ENCODE peak calls at places on chromosomes 1 and 21, in nine cellular contexts. W is HCT116; J is keratinocyte; P is mammary epithelial cell; B is left ventricle myocardium inferior; S is fibroblast of lung; K is CD8-positive, alpha-beta T cell; C is OCI-LY7; N is pancreas. A is an unnamed sample.

GRCh38 chr1:75085931-75086330 is 48.3 kb upstream of the LHX8 start:
- DNase-seq in J (no peak), K (no peak), W (no peak), C (no peak), P (no peak), B (no peak), N (no peak), S (no peak), A (no peak)

GRCh38 chr21:15204140-15204774 is 139.5 kb upstream of the NRIP1 start:
- DNase-seq in P (no peak), S (no peak), C (no peak), N (no peak), B (no peak), K (no peak), J (no peak), W (no peak), A (no peak)

GRCh38 chr1:65832296-65832695 is 39.6 kb downstream of the PDE4B start:
- DNase-seq in B (no peak), N (no peak), J (no peak), K (no peak), S (peak), W (no peak), C (no peak), P (no peak), A (peak)

GRCh38 chr1:6033124-6033523 is 12.6 kb upstream of the KCNAB2 start:
- DNase-seq in C (no peak), K (no peak), P (no peak), N (no peak), B (no peak), W (no peak), S (no peak), J (no peak), A (no peak)

GRCh38 chr1:31937300-31938183 is 626 bp downstream of the PTP4A2 start:
- DNase-seq in W (no peak), C (peak), K (peak), B (peak), N (peak), J (no peak), S (peak), P (peak), A (no peak)

GRCh38 chr21:45306832-45307571 is 19.3 kb upstream of the POFUT2 start:
- DNase-seq in P (peak), S (peak), C (no peak), K (no peak), N (peak), J (no peak), W (no peak), B (peak), A (peak)

GRCh38 chr1:116529681-116530080 is 41.1 kb downstream of the CD58 start:
- DNase-seq in W (no peak), J (no peak), B (no peak), N (no peak), K (no peak), S (no peak), P (no peak), C (no peak), A (no peak)

GRCh38 chr1:217472915-217473314 is 158.0 kb downstream of the GPATCH2 start:
- DNase-seq in C (no peak), P (peak), B (no peak), K (no peak), S (peak), J (no peak), W (no peak), N (no peak), A (no peak)

GRCh38 chr1:22295856-22296255 is 153.0 kb upstream of the WNT4 start:
- DNase-seq in N (no peak), S (no peak), C (no peak), J (no peak), P (no peak), W (no peak), K (no peak), B (no peak), A (no peak)

GRCh38 chr1:193237381-193237978 is 51.1 kb upstream of the B3GALT2 start:
- DNase-seq in C (no peak), K (no peak), S (no peak), J (no peak), N (no peak), P (no peak), B (no peak), W (no peak), A (no peak)

GRCh38 chr1:15212216-15212988 is 34.6 kb upstream of the FHAD1 start:
- DNase-seq in B (no peak), J (no peak), N (no peak), C (no peak), S (no peak), K (no peak), W (no peak), P (no peak), A (no peak)

DNA sequence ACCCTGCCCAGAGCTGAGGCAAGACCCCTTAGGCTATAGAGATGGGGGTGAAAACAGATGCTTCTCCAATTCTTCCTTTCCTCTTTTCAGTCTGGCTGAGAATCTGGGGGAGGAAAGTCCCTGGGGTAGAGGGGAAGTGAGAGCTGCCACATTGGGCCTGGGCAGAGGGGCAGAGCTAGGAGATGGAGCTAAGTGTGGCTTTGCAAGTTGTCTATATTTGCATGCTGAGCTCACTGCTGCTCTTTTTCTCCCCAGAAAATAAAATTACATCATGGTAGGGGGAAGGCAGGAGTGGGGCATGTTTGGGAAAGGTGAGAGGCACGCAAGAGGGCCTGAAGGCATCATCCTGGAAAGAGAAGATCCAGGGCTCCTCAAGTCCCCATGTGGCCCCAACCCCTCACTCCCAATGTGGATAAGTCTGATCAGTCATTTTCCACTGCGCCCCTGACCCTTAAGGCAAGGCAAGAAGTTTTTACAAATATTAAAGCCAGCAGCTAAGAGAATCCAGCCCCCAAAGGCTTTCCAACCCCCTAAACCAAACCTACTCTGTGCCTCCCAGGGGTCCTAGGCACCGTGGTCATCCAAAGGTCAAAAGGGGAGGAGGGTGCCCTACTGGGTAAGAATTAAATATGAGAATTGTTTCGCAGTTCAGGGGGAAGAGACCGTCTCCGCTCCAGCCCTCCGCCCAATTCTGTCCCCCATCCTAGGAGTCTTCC is 500 bp upstream of the PEA15 start:
- DNase-seq in W (no peak), B (no peak), N (no peak), S (no peak), K (no peak), P (no peak), C (peak), J (no peak), A (no peak)
- H3K27ac ChIP-seq in W (no peak), B (peak), N (peak), S (peak), K (no peak), P (peak), C (peak), J (peak), A (peak)

GRCh38 chr1:210201671-210202070 is 30.9 kb upstream of the SERTAD4 start:
- DNase-seq in J (no peak), B (no peak), S (peak), N (no peak), K (no peak), C (no peak), P (no peak), W (no peak), A (no peak)

GRCh38 chr1:210198840-210199239 is 33.8 kb upstream of the SERTAD4 start:
- DNase-seq in C (no peak), P (no peak), W (no peak), K (no peak), N (no peak), S (no peak), B (no peak), J (no peak), A (no peak)

GRCh38 chr1:210195635-210196160 is 36.9 kb upstream of the SERTAD4 start:
- DNase-seq in B (no peak), N (no peak), J (no peak), K (no peak), S (no peak), P (no peak), W (no peak), C (no peak), A (no peak)

DNA sequence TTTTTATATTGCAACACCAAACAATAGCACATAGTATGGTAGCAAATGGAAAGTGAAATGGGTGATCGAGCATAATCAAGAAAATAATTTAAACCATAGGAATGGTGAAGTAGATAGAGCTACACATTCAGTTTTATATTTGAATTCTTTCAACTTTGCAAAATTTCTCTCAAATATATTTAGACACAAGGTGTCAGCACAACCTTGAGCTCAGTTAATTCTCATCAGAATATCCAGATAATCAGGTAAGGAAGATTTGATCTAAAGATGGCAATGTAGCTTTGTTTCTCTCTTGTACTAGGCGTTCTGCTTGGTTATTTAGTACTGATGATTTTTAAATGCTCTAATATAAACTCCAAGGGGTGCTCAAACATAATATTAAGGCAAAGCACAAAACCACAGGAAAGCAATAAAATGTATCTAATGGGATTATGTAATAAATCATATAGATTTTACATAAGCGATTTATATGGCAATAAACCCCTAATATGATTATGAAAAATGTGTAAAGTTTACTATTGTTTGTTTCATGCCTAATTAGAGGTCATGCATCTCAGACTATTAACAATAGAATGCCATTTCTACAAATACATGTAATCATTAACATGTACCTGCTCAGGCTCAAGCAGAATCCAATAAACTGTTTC is 32.4 kb upstream of the SERTAD4 start:
- DNase-seq in P (no peak), W (no peak), C (no peak), B (no peak), S (no peak), J (no peak), N (no peak), K (no peak), A (no peak)
- TF ChIP-seq CTCF in P (peak), W (no peak), C (no peak), B (peak), S (no peak), J (no peak), N (no peak), K (no peak), A (no peak)

GRCh38 chr1:205449254-205449749 is 6.5 kb downstream of the BLACAT1 start:
- DNase-seq in W (no peak), B (no peak), N (no peak), S (no peak), J (no peak), K (no peak), C (no peak), P (no peak), A (no peak)
- H3K27ac ChIP-seq in W (peak), B (no peak), N (peak), S (no peak), J (peak), K (no peak), C (no peak), P (peak), A (no peak)

GRCh38 chr1:98053471-98054366 is 132.9 kb upstream of the DPYD start:
- DNase-seq in W (no peak), S (peak), B (peak), K (peak), J (no peak), N (peak), P (peak), C (peak), A (peak)

GRCh38 chr1:98049370-98050115 is 128.7 kb upstream of the DPYD start:
- DNase-seq in P (no peak), J (no peak), K (no peak), W (no peak), N (no peak), C (no peak), S (peak), B (no peak), A (no peak)

GRCh38 chr1:98054367-98054701 is 133.5 kb upstream of the DPYD start:
- DNase-seq in K (no peak), C (no peak), P (no peak), B (no peak), W (no peak), S (no peak), J (no peak), N (no peak), A (no peak)

GRCh38 chr1:98048234-98048633 is 127.4 kb upstream of the DPYD start:
- DNase-seq in W (no peak), C (peak), P (peak), S (peak), J (no peak), N (peak), B (peak), K (peak), A (peak)

GRCh38 chr1:98051065-98051675 is 130.3 kb upstream of the DPYD start:
- DNase-seq in P (peak), J (peak), K (peak), W (peak), B (peak), S (peak), C (peak), N (peak), A (peak)
- TF ChIP-seq CTCF in P (peak), J (peak), K (peak), W (peak), B (peak), S (peak), C (peak), N (peak), A (peak)

GRCh38 chr1:34312359-34312758 is 135.7 kb downstream of the C1orf94 start:
- DNase-seq in K (no peak), N (no peak), B (no peak), C (no peak), S (no peak), P (no peak), J (no peak), W (no peak), A (no peak)
- H3K27ac ChIP-seq in K (no peak), N (no peak), B (no peak), C (no peak), S (no peak), P (no peak), J (no peak), W (no peak), A (no peak)

GRCh38 chr1:54545916-54546635 is 2.0 kb upstream of the ACOT11 start:
- DNase-seq in J (no peak), S (no peak), K (no peak), N (no peak), P (no peak), W (no peak), C (no peak), B (no peak), A (no peak)
- TF ChIP-seq CTCF in J (no peak), S (no peak), K (no peak), N (no peak), P (no peak), W (no peak), C (no peak), B (no peak), A (no peak)